ENCODE peak calls at places on chromosomes 5 and 9, in nine cellular contexts. O is ovary, K is GM23248, I is colonic mucosa, A is PC-9, J is tibial nerve, X is heart right ventricle, Q is aorta, C is Peyer's patch. S is an unnamed sample.
A peak's percentile ranks its signal among the peaks of the same experiment; 100 is the strongest.

GRCh38 chr5:128216860-128217531 is 133.4 kb downstream of the SLC12A2 start:
- DNase-seq in O (no peak), K (peak; percentile 97), I (no peak), A (no peak), J (no peak), X (peak; percentile 24), Q (peak; percentile 56), C (no peak), S (no peak)

GRCh38 chr9:99172129-99173091 is 49.3 kb downstream of the ALG2 start:
- DNase-seq in O (no peak), K (no peak), I (no peak), A (no peak), J (no peak), X (no peak), Q (no peak), C (no peak), S (peak; percentile 10)

GRCh38 chr9:89387197-89387849 is 69.0 kb downstream of the SECISBP2 start:
- DNase-seq in O (no peak), K (no peak), I (no peak), A (no peak), J (no peak), X (no peak), Q (no peak), C (no peak), S (no peak)

GRCh38 chr9:95174038-95174437 is 143.5 kb downstream of the FANCC start:
- DNase-seq in O (no peak), K (no peak), I (no peak), A (no peak), J (no peak), X (no peak), Q (no peak), C (no peak), S (no peak)

GRCh38 chr9:137236936-137237421 is 4.1 kb upstream of the TUBB4B start:
- DNase-seq in O (no peak), K (no peak), I (no peak), A (no peak), J (no peak), X (no peak), Q (no peak), C (no peak), S (no peak)

GRCh38 chr5:11273180-11273882 is 512.3 kb upstream of the DAP start:
- DNase-seq in O (no peak), K (peak; percentile 13), I (no peak), A (no peak), J (no peak), X (no peak), Q (no peak), C (no peak), S (no peak)

GRCh38 chr5:53010819-53011218 is 21.7 kb downstream of the ITGA2 start:
- DNase-seq in O (no peak), K (no peak), I (no peak), A (no peak), J (no peak), X (no peak), Q (no peak), C (no peak), S (peak; percentile 39)

GRCh38 chr9:134659688-134660131 is 18.1 kb downstream of the COL5A1 start:
- DNase-seq in O (no peak), K (no peak), I (no peak), A (no peak), J (no peak), X (no peak), Q (no peak), C (no peak), S (no peak)

GRCh38 chr9:87708989-87709706 is 16.8 kb upstream of the CTSL start:
- DNase-seq in O (no peak), K (no peak), I (no peak), A (no peak), J (no peak), X (no peak), Q (no peak), C (no peak), S (no peak)

GRCh38 chr9:137582286-137582860 is 3.6 kb upstream of the DPH7 start:
- DNase-seq in O (no peak), K (peak; percentile 43), I (no peak), A (no peak), J (no peak), X (no peak), Q (no peak), C (no peak), S (no peak)

GRCh38 chr5:162393555-162393954 is 326.0 kb downstream of the GABRG2 start:
- DNase-seq in O (no peak), K (no peak), I (no peak), A (no peak), J (no peak), X (no peak), Q (no peak), C (no peak), S (no peak)

DNA sequence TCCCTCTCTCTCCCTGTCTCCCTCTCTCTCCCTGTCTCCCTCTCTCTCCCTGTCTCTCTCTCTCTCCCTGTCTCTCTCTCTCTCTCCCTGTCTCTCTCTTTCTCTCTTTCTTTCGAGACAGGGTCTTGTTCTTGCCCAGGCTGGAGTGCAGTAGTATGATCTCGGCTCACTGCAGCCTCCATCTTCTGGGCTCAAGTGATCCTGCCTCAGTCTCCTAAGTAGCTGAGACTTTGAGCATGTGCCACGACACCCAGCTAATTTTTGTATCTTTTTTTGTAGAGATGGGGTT is 14.3 kb downstream of the TRIO start:
- DNase-seq in O (no peak), K (no peak), I (no peak), A (no peak), J (no peak), X (no peak), Q (no peak), C (no peak), S (no peak)
- H3K4me1 ChIP-seq in O (peaks cover 19% of the 10 kb centered on the region), K (peaks cover 83% of the 10 kb centered on the region), I (peaks cover 19% of the 10 kb centered on the region), A (peaks cover 76% of the 10 kb centered on the region), J (peaks cover 61% of the 10 kb centered on the region), X (peaks cover 76% of the 10 kb centered on the region), Q (peaks cover 3% of the 10 kb centered on the region), C (peaks cover 28% of the 10 kb centered on the region), S (no peaks in the 10 kb centered on the region)

GRCh38 chr5:71922584-71923106 is 184.6 kb upstream of the MAP1B start:
- DNase-seq in O (no peak), K (peak; percentile 93), I (no peak), A (peak; percentile 92), J (no peak), X (no peak), Q (no peak), C (no peak), S (peak; percentile 52)

GRCh38 chr5:71924325-71924724 is 182.9 kb upstream of the MAP1B start:
- DNase-seq in O (no peak), K (peak; percentile 57), I (no peak), A (no peak), J (no peak), X (no peak), Q (no peak), C (no peak), S (no peak)

GRCh38 chr5:71925608-71926091 is 181.6 kb upstream of the MAP1B start:
- DNase-seq in O (no peak), K (peak; percentile 25), I (no peak), A (no peak), J (no peak), X (peak; percentile 60), Q (no peak), C (no peak), S (no peak)

GRCh38 chr5:71923755-71924154 is 183.5 kb upstream of the MAP1B start:
- DNase-seq in O (no peak), K (no peak), I (no peak), A (no peak), J (no peak), X (no peak), Q (no peak), C (no peak), S (no peak)

GRCh38 chr5:71924980-71925379 is 182.3 kb upstream of the MAP1B start:
- DNase-seq in O (no peak), K (peak; percentile 70), I (no peak), A (no peak), J (no peak), X (no peak), Q (no peak), C (no peak), S (no peak)
- H3K27ac ChIP-seq in O (no peak overlapping the region), K (peak overlapping the region; percentile 76), I (no peak overlapping the region), A (peak overlapping the region; percentile 94), J (peak overlapping the region; percentile 5), X (peak overlapping the region; percentile 33), Q (peak overlapping the region; percentile 78), C (peak overlapping the region; percentile 6), S (no peak overlapping the region)

DNA sequence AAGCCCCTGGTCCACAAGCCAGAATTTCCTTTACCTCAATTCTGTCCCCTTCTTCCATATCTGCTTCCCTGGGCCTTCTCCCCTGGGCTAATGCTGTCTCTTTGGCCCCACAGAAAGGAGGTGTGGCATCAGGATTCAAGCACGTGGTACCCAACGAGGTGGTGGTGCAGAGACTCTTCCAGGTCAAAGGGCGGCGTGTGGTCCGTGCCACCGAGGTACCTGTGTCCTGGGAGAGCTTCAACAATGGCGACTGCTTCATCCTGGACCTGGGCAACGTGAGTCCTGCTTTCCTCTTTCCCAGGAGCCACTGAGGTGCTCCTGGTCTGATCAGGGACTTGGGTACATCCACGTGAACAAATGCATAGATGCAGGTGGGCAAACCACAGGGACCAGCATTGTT is 42.6 kb downstream of the GSN start:
- DNase-seq in O (no peak), K (no peak), I (no peak), A (no peak), J (peak; percentile 9), X (no peak), Q (no peak), C (peak; percentile 24), S (no peak)
- H3K27me3 ChIP-seq in O (no peaks in the 10 kb centered on the region), K (no peaks in the 10 kb centered on the region), I (no peaks in the 10 kb centered on the region), A (no peaks in the 10 kb centered on the region), J (no peaks in the 10 kb centered on the region), X (no peaks in the 10 kb centered on the region), Q (no peaks in the 10 kb centered on the region), C (no peaks in the 10 kb centered on the region), S (no peaks in the 10 kb centered on the region)

GRCh38 chr5:149323235-149324205 is 21.8 kb upstream of the GRPEL2 start:
- DNase-seq in O (no peak), K (peak; percentile 59), I (no peak), A (no peak), J (no peak), X (no peak), Q (no peak), C (no peak), S (peak; percentile 30)
- H3K4me1 ChIP-seq in O (peaks cover 7% of the 10 kb centered on the region), K (peaks cover 19% of the 10 kb centered on the region), I (peaks cover 10% of the 10 kb centered on the region), A (peaks cover 3% of the 10 kb centered on the region), J (peaks cover 17% of the 10 kb centered on the region), X (peaks cover 58% of the 10 kb centered on the region), Q (no peaks in the 10 kb centered on the region), C (no peaks in the 10 kb centered on the region), S (peaks cover 6% of the 10 kb centered on the region)

DNA sequence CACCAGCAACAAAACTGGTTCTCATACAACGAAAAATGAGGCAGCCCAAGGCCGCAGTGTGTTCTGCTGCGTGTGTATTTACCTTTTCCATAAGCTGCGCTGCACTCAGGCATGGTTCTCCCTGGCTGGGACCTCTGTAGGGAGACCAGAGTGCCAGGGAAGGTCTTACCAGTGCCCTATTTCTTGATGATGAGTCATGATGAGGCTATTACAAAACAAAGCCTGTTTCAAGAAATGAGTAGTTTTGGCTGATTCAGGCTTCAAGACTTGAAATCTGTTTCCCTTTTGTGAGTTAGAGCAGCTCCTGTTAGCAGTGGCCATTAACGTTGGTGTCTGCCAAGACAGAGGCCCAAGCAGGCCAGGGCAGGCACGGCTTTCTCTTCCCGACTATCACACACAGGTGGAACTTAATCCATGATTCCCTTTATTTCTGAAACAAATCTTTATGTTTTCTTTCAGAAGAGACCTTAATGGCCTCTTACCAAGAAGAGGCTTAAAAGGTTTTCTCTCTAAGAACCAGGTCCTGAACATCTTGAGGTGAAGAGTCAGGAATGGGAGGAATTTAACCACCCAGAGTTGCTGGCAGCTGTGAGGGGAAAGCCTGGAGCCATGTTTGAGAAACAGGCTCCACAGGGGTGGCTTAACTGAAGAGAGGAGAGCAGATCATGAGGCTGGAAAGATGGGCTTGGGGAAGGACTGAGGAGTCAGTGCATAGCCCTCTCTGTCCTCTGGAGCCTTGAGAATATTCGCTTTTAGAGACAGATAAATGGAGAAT is 41.4 kb upstream of the TIFAB start:
- DNase-seq in O (no peak), K (peak; percentile 95), I (no peak), A (peak; percentile 49), J (no peak), X (no peak), Q (peak; percentile 65), C (no peak), S (no peak)
- H3K27ac ChIP-seq in O (no peak overlapping the region), K (peak overlapping the region; percentile 80), I (no peak overlapping the region), A (peak overlapping the region; percentile 46), J (peak overlapping the region; percentile 80), X (no peak overlapping the region), Q (no peak overlapping the region), C (no peak overlapping the region), S (no peak overlapping the region)

S was measured in small intestine.